ENCODE peak calls at places on chromosome 17, in four cellular contexts. One of them, this sample, is unnamed.

GRCh38 chr17:46159686-46160085 is 33.5 kb downstream of the KANSL1 start:
- DNase-seq in ovary: no peak
- DNase-seq in uterus: no peak
- DNase-seq in endothelial cell of umbilical vein: no peak
- DNase-seq in this sample: no peak

GRCh38 chr17:54948380-54948779 is 20.1 kb downstream of the COX11 start:
- DNase-seq in ovary: no peak
- DNase-seq in endothelial cell of umbilical vein: peak
- DNase-seq in uterus: no peak
- DNase-seq in this sample: no peak

GRCh38 chr17:39604911-39605491 is 2.7 kb downstream of the NEUROD2 start:
- DNase-seq in uterus: no peak
- DNase-seq in endothelial cell of umbilical vein: no peak
- DNase-seq in ovary: no peak
- DNase-seq in this sample: no peak

GRCh38 chr17:38604479-38605229 is 1.1 kb downstream of the SRCIN1 start:
- DNase-seq in endothelial cell of umbilical vein: no peak
- DNase-seq in uterus: no peak
- DNase-seq in ovary: no peak
- DNase-seq in this sample: peak

GRCh38 chr17:80498242-80498919 is 22.0 kb upstream of the NPTX1 start:
- DNase-seq in uterus: peak
- DNase-seq in endothelial cell of umbilical vein: no peak
- DNase-seq in ovary: peak
- DNase-seq in this sample: no peak

GRCh38 chr17:68695659-68696058 is 94.5 kb upstream of the FAM20A start:
- DNase-seq in endothelial cell of umbilical vein: no peak
- DNase-seq in uterus: no peak
- DNase-seq in ovary: no peak
- DNase-seq in this sample: no peak

GRCh38 chr17:19978206-19978802 is 676 bp upstream of the AKAP10 start:
- DNase-seq in uterus: no peak
- DNase-seq in ovary: no peak
- DNase-seq in endothelial cell of umbilical vein: no peak
- DNase-seq in this sample: peak

GRCh38 chr17:65398036-65398787 is 163.2 kb downstream of the AXIN2 start:
- DNase-seq in ovary: no peak
- DNase-seq in uterus: no peak
- DNase-seq in endothelial cell of umbilical vein: no peak
- DNase-seq in this sample: no peak

GRCh38 chr17:55208078-55208812 is 56.5 kb upstream of the HLF start:
- DNase-seq in ovary: no peak
- DNase-seq in endothelial cell of umbilical vein: no peak
- DNase-seq in uterus: no peak
- DNase-seq in this sample: no peak

GRCh38 chr17:66210208-66210574 is 18.3 kb upstream of the CEP112 start:
- DNase-seq in ovary: no peak
- DNase-seq in uterus: no peak
- DNase-seq in endothelial cell of umbilical vein: no peak
- DNase-seq in this sample: no peak

GRCh38 chr17:7982171-7982570 is 20.2 kb upstream of the GUCY2D start:
- DNase-seq in ovary: no peak
- DNase-seq in endothelial cell of umbilical vein: no peak
- DNase-seq in uterus: no peak
- DNase-seq in this sample: peak

GRCh38 chr17:63961355-63962207 is 11.1 kb downstream of the SCN4A start:
- DNase-seq in uterus: peak
- DNase-seq in endothelial cell of umbilical vein: peak
- DNase-seq in ovary: peak
- DNase-seq in this sample: peak

GRCh38 chr17:73271078-73271477 is 9.4 kb upstream of the CPSF4L start:
- DNase-seq in uterus: no peak
- DNase-seq in ovary: no peak
- DNase-seq in endothelial cell of umbilical vein: no peak
- DNase-seq in this sample: no peak

GRCh38 chr17:27572665-27573064 is 58.3 kb upstream of the LGALS9 start:
- DNase-seq in ovary: no peak
- DNase-seq in uterus: no peak
- DNase-seq in endothelial cell of umbilical vein: no peak
- DNase-seq in this sample: peak

GRCh38 chr17:36183001-36183810 is 6.8 kb upstream of the TBC1D3B start:
- DNase-seq in ovary: peak
- DNase-seq in uterus: peak
- DNase-seq in endothelial cell of umbilical vein: no peak
- DNase-seq in this sample: peak

GRCh38 chr17:37527249-37527851 is 37.7 kb downstream of the DUSP14 start:
- DNase-seq in ovary: no peak
- DNase-seq in uterus: no peak
- DNase-seq in endothelial cell of umbilical vein: peak
- DNase-seq in this sample: peak

GRCh38 chr17:55341432-55341831 is 76.7 kb downstream of the HLF start:
- DNase-seq in ovary: no peak
- DNase-seq in endothelial cell of umbilical vein: no peak
- DNase-seq in uterus: no peak
- DNase-seq in this sample: no peak

GRCh38 chr17:69820881-69821473 is 254.0 kb upstream of the KCNJ16 start:
- DNase-seq in ovary: no peak
- DNase-seq in endothelial cell of umbilical vein: no peak
- DNase-seq in uterus: no peak
- DNase-seq in this sample: no peak

GRCh38 chr17:4631836-4632582 is 9.5 kb downstream of the ALOX15 start:
- DNase-seq in uterus: no peak
- DNase-seq in endothelial cell of umbilical vein: no peak
- DNase-seq in ovary: no peak
- DNase-seq in this sample: no peak

GRCh38 chr17:50863221-50863843 is 2.8 kb downstream of the TOB1 start:
- DNase-seq in endothelial cell of umbilical vein: peak
- DNase-seq in uterus: no peak
- DNase-seq in ovary: no peak
- DNase-seq in this sample: peak

GRCh38 chr17:35740997-35741931 is 9.8 kb downstream of the RASL10B start:
- DNase-seq in endothelial cell of umbilical vein: no peak
- DNase-seq in uterus: no peak
- DNase-seq in ovary: peak
- DNase-seq in this sample: peak

GRCh38 chr17:63698886-63699637 is 863 bp downstream of the LIMD2 start:
- DNase-seq in ovary: peak
- DNase-seq in uterus: no peak
- DNase-seq in endothelial cell of umbilical vein: peak
- DNase-seq in this sample: no peak

GRCh38 chr17:34269969-34270368 is at the start of gene CCL7:
- DNase-seq in uterus: no peak
- DNase-seq in ovary: no peak
- DNase-seq in endothelial cell of umbilical vein: peak
- DNase-seq in this sample: no peak

GRCh38 chr17:44772308-44773024 is 13.7 kb downstream of the ADAM11 start:
- DNase-seq in ovary: no peak
- DNase-seq in endothelial cell of umbilical vein: no peak
- DNase-seq in uterus: no peak
- DNase-seq in this sample: no peak

GRCh38 chr17:44501866-44502265 is 1.3 kb downstream of the GPATCH8 start:
- DNase-seq in endothelial cell of umbilical vein: peak
- DNase-seq in uterus: no peak
- DNase-seq in ovary: no peak
- DNase-seq in this sample: peak

GRCh38 chr17:3990391-3991127 is 26.3 kb upstream of the ATP2A3 start:
- DNase-seq in endothelial cell of umbilical vein: no peak
- DNase-seq in uterus: no peak
- DNase-seq in ovary: no peak
- DNase-seq in this sample: no peak

GRCh38 chr17:43734376-43734775 is 24.2 kb downstream of the SOST start:
- DNase-seq in ovary: no peak
- DNase-seq in endothelial cell of umbilical vein: no peak
- DNase-seq in uterus: no peak
- DNase-seq in this sample: no peak

DNA sequence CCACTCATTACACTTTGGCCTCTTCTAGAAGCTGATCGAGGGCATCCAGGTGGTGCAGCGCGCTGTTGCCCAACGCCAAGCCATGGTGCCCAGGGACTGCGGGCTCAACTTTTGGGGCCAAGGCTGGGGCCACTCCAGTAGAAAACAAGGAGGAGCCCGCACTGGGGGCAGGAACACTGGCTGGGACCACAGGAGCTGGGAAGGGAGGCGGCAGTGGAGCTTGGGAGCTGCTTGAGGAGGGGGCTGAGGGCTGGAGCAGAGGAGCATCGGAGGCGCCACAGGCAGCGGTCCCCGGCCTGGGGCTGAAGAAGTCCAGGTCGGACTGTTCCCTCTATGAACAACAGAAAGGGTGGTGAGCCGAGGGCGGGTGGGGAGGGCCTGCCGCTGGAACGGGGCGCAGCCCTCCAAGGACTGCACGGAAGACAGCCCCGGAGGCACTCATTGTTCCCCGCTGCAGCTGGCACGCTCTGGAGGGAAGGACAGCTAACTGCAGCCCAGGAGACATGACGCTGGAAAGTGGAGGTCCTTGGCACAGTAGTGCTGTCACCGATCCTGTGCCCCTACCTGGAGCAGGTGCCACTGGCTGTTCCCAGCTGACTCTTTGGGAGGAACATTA is 21.5 kb downstream of the GGA3 start:
- DNase-seq in uterus: no peak
- DNase-seq in ovary: no peak
- DNase-seq in endothelial cell of umbilical vein: no peak
- DNase-seq in this sample: no peak
- TF ChIP-seq POLR2A in uterus: no peak
- TF ChIP-seq POLR2A in ovary: no peak
- TF ChIP-seq POLR2A in endothelial cell of umbilical vein: no peak
- TF ChIP-seq POLR2A in this sample: no peak

GRCh38 chr17:41864837-41865595 is at the start of gene KLHL11:
- DNase-seq in endothelial cell of umbilical vein: peak
- DNase-seq in ovary: peak
- DNase-seq in uterus: peak
- DNase-seq in this sample: peak

GRCh38 chr17:41864498-41864836 is 756 bp downstream of the KLHL11 start:
- DNase-seq in endothelial cell of umbilical vein: no peak
- DNase-seq in ovary: no peak
- DNase-seq in uterus: no peak
- DNase-seq in this sample: no peak

GRCh38 chr17:41863074-41863843 is 2.0 kb downstream of the KLHL11 start:
- DNase-seq in endothelial cell of umbilical vein: no peak
- DNase-seq in ovary: no peak
- DNase-seq in uterus: no peak
- DNase-seq in this sample: no peak

GRCh38 chr17:41868568-41868967 is 3.3 kb upstream of the KLHL11 start:
- DNase-seq in uterus: no peak
- DNase-seq in endothelial cell of umbilical vein: no peak
- DNase-seq in ovary: no peak
- DNase-seq in this sample: no peak

DNA sequence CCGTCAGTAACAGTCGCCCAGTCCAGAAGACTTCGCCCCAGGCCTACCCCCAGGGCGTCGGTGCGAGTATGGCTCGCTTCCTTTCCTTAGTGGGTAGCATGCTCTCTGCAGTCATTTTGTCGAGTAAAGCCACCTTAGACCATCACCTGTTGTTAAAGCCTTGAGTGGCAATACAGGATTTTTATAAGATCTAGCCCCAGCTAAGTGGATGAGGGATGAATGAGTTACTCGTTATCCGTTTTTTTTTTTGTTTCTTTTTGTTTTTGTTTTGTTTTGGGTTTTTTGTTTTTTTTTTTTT is 322 bp upstream of the KLHL11 start:
- DNase-seq in endothelial cell of umbilical vein: no peak
- DNase-seq in uterus: no peak
- DNase-seq in ovary: no peak
- DNase-seq in this sample: no peak
- TF ChIP-seq POLR2A in endothelial cell of umbilical vein: peak
- TF ChIP-seq POLR2A in uterus: no peak
- TF ChIP-seq POLR2A in ovary: no peak
- TF ChIP-seq POLR2A in this sample: no peak

GRCh38 chr17:81665205-81666091 is 957 bp downstream of the OXLD1 start:
- DNase-seq in uterus: no peak
- DNase-seq in endothelial cell of umbilical vein: no peak
- DNase-seq in ovary: no peak
- DNase-seq in this sample: peak
- TF ChIP-seq POLR2A in uterus: no peak
- TF ChIP-seq POLR2A in endothelial cell of umbilical vein: peak
- TF ChIP-seq POLR2A in ovary: no peak
- TF ChIP-seq POLR2A in this sample: no peak

GRCh38 chr17:78042542-78042941 is 84.0 kb downstream of the TNRC6C start:
- DNase-seq in endothelial cell of umbilical vein: no peak
- DNase-seq in ovary: no peak
- DNase-seq in uterus: no peak
- DNase-seq in this sample: no peak

GRCh38 chr17:78038748-78039288 is 80.3 kb downstream of the TNRC6C start:
- DNase-seq in endothelial cell of umbilical vein: no peak
- DNase-seq in ovary: no peak
- DNase-seq in uterus: no peak
- DNase-seq in this sample: no peak

GRCh38 chr17:78039581-78039980 is 81.1 kb downstream of the TNRC6C start:
- DNase-seq in uterus: no peak
- DNase-seq in endothelial cell of umbilical vein: no peak
- DNase-seq in ovary: no peak
- DNase-seq in this sample: no peak

GRCh38 chr17:78041401-78042179 is 83.1 kb downstream of the TNRC6C start:
- DNase-seq in ovary: no peak
- DNase-seq in endothelial cell of umbilical vein: no peak
- DNase-seq in uterus: no peak
- DNase-seq in this sample: no peak

GRCh38 chr17:78040561-78041400 is 82.3 kb downstream of the TNRC6C start:
- DNase-seq in endothelial cell of umbilical vein: peak
- DNase-seq in uterus: peak
- DNase-seq in ovary: peak
- DNase-seq in this sample: peak
- TF ChIP-seq POLR2A in endothelial cell of umbilical vein: peak
- TF ChIP-seq POLR2A in uterus: no peak
- TF ChIP-seq POLR2A in ovary: no peak
- TF ChIP-seq POLR2A in this sample: peak

GRCh38 chr17:6686026-6686425 is 27.1 kb downstream of the SLC13A5 start:
- DNase-seq in endothelial cell of umbilical vein: no peak
- DNase-seq in ovary: no peak
- DNase-seq in uterus: no peak
- DNase-seq in this sample: no peak
- TF ChIP-seq POLR2A in endothelial cell of umbilical vein: no peak
- TF ChIP-seq POLR2A in ovary: no peak
- TF ChIP-seq POLR2A in uterus: no peak
- TF ChIP-seq POLR2A in this sample: no peak

DNA sequence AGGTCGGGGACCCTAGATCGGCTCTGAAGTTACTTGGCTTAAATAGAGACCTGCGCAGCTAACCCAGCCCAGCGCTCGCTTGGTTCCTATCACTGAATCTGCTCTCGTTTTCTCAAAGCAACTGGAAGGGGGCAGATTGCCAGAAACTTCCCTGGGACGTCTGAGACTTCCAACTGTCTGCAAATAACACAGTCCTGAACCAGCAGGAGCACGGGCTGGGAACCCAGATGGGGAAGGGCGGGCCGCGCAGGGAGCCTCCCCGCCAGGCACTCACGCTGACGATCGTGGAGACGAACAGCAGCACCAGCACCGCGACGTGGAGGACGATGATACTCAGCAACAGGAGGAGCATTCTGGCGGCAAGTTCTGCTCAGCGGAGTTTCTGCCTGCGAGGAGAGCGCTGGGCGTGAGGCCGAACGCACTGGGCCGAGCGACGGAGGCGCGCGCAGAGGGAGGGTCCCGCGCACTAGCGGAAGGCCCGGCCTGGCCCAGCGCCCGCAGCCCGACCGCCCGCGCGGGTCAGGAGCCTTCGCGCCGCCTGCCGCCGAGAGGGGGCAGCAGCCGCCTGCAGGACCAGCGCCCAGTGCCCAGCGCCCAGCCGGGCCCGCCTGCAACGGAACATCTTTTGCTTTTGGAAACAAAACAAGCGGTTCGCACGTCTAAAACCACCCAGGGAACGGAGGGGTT is 4.6 kb downstream of the PMP22 start:
- DNase-seq in endothelial cell of umbilical vein: peak
- DNase-seq in uterus: peak
- DNase-seq in ovary: peak
- DNase-seq in this sample: peak
- TF ChIP-seq POLR2A in endothelial cell of umbilical vein: peak
- TF ChIP-seq POLR2A in uterus: peak
- TF ChIP-seq POLR2A in ovary: no peak
- TF ChIP-seq POLR2A in this sample: peak

This sample was measured in erythroblast.